ENCODE peak calls at places on chromosome 17, in five cellular contexts. One of them, this sample, is unnamed.
A peak's percentile ranks its signal among the peaks of the same experiment; 100 is the strongest.

GRCh38 chr17:47276868-47277267 is 23.2 kb downstream of the ITGB3 start:
- DNase-seq in progenitor cell of endocrine pancreas: no peak
- DNase-seq in WTC11: peak; percentile 42
- DNase-seq in OCI-LY7: no peak
- DNase-seq in mammary epithelial cell: peak; percentile 70
- DNase-seq in this sample: peak; percentile 68

GRCh38 chr17:28575126-28575795 is 1.4 kb downstream of the ALDOC start:
- DNase-seq in WTC11: no peak
- DNase-seq in progenitor cell of endocrine pancreas: no peak
- DNase-seq in mammary epithelial cell: no peak
- DNase-seq in OCI-LY7: no peak
- DNase-seq in this sample: peak; percentile 76

GRCh38 chr17:41724476-41725030 is 9.9 kb downstream of the HAP1 start:
- DNase-seq in progenitor cell of endocrine pancreas: no peak
- DNase-seq in WTC11: no peak
- DNase-seq in OCI-LY7: no peak
- DNase-seq in mammary epithelial cell: no peak
- DNase-seq in this sample: no peak

GRCh38 chr17:48054238-48055185 is 6.4 kb downstream of the NFE2L1 start:
- DNase-seq in progenitor cell of endocrine pancreas: peak; percentile 72
- DNase-seq in mammary epithelial cell: peak; percentile 93
- DNase-seq in OCI-LY7: no peak
- DNase-seq in WTC11: peak; percentile 96
- DNase-seq in this sample: peak; percentile 73

GRCh38 chr17:17682737-17683675 is 1.7 kb downstream of the RAI1 start:
- DNase-seq in OCI-LY7: peak; percentile 65
- DNase-seq in WTC11: peak; percentile 59
- DNase-seq in mammary epithelial cell: peak; percentile 65
- DNase-seq in progenitor cell of endocrine pancreas: peak; percentile 56
- DNase-seq in this sample: peak; percentile 76

GRCh38 chr17:76735586-76736348 is 1.4 kb downstream of the SRSF2 start:
- DNase-seq in WTC11: no peak
- DNase-seq in OCI-LY7: peak; percentile 52
- DNase-seq in progenitor cell of endocrine pancreas: no peak
- DNase-seq in mammary epithelial cell: no peak
- DNase-seq in this sample: no peak

GRCh38 chr17:2435852-2436251 is 35.0 kb upstream of the MNT start:
- DNase-seq in WTC11: no peak
- DNase-seq in OCI-LY7: no peak
- DNase-seq in progenitor cell of endocrine pancreas: no peak
- DNase-seq in mammary epithelial cell: no peak
- DNase-seq in this sample: no peak

GRCh38 chr17:11980813-11981212 is 16.5 kb downstream of the ZNF18 start:
- DNase-seq in WTC11: no peak
- DNase-seq in OCI-LY7: no peak
- DNase-seq in mammary epithelial cell: no peak
- DNase-seq in progenitor cell of endocrine pancreas: no peak
- DNase-seq in this sample: no peak

GRCh38 chr17:47085736-47086135 is 103.4 kb downstream of the CDC27 start:
- DNase-seq in OCI-LY7: no peak
- DNase-seq in progenitor cell of endocrine pancreas: no peak
- DNase-seq in mammary epithelial cell: no peak
- DNase-seq in WTC11: no peak
- DNase-seq in this sample: no peak

GRCh38 chr17:45308840-45309239 is 8.0 kb downstream of the MAP3K14 start:
- DNase-seq in progenitor cell of endocrine pancreas: no peak
- DNase-seq in mammary epithelial cell: no peak
- DNase-seq in WTC11: no peak
- DNase-seq in OCI-LY7: no peak
- DNase-seq in this sample: no peak

GRCh38 chr17:48755346-48755745 is 26.8 kb upstream of the HOXB13 start:
- DNase-seq in progenitor cell of endocrine pancreas: no peak
- DNase-seq in OCI-LY7: no peak
- DNase-seq in mammary epithelial cell: no peak
- DNase-seq in WTC11: no peak
- DNase-seq in this sample: no peak

GRCh38 chr17:10624966-10625365 is 32.1 kb downstream of the MYH3 start:
- DNase-seq in mammary epithelial cell: no peak
- DNase-seq in OCI-LY7: no peak
- DNase-seq in WTC11: no peak
- DNase-seq in progenitor cell of endocrine pancreas: no peak
- DNase-seq in this sample: no peak

GRCh38 chr17:49557204-49558024 is 18.3 kb upstream of the NXPH3 start:
- DNase-seq in WTC11: peak; percentile 70
- DNase-seq in mammary epithelial cell: peak; percentile 30
- DNase-seq in OCI-LY7: peak; percentile 65
- DNase-seq in progenitor cell of endocrine pancreas: no peak
- DNase-seq in this sample: no peak

GRCh38 chr17:78347453-78347852 is 12.4 kb downstream of the SOCS3 start:
- DNase-seq in WTC11: no peak
- DNase-seq in OCI-LY7: no peak
- DNase-seq in progenitor cell of endocrine pancreas: no peak
- DNase-seq in mammary epithelial cell: no peak
- DNase-seq in this sample: no peak

GRCh38 chr17:1485748-1486376 is 6.6 kb downstream of the MYO1C start:
- DNase-seq in progenitor cell of endocrine pancreas: no peak
- DNase-seq in mammary epithelial cell: peak; percentile 26
- DNase-seq in WTC11: peak; percentile 51
- DNase-seq in OCI-LY7: peak; percentile 57
- DNase-seq in this sample: peak; percentile 79

DNA sequence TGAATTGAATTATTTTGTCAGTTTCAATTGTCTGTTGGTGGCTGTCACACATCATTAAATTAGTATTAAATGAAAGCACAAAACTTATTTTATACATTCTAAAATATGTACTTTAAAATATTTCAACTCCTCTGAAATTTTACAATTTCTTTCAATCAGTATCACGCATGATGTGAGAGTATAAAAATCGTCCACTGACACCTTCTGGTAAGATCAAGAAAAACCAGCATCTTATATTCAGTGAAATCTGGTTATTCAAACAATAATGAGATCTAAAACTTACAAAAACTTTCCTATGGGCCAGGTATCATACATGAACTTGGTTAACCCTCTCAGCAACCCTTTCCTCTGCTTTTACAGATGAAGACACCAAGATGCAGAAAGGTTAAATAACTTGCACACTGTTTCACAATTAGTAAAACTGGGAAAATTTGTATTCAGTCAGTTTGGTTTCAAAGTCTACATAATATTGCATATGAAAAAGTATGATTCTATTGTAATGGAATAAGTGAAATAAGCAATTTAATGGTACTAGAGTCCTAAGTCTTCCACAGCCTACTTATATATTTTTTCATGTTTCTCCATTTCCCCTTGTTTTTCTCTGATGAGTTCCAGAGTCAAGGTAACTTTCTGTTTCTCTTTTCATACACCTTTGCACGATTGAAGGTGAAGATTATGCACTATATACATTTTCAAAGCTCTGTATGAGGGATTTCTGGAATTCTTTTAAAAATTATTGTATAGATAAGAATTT is 58.7 kb downstream of the EFCAB5 start:
- DNase-seq in progenitor cell of endocrine pancreas: no peak
- DNase-seq in WTC11: no peak
- DNase-seq in mammary epithelial cell: no peak
- DNase-seq in OCI-LY7: peak; percentile 30
- DNase-seq in this sample: no peak
- TF ChIP-seq CTCF in progenitor cell of endocrine pancreas: no peak
- TF ChIP-seq CTCF in WTC11: no peak
- TF ChIP-seq CTCF in mammary epithelial cell: no peak
- TF ChIP-seq CTCF in OCI-LY7: peak; percentile 75
- TF ChIP-seq CTCF in this sample: no peak

GRCh38 chr17:73792994-73793393 is 148.7 kb upstream of the SDK2 start:
- DNase-seq in progenitor cell of endocrine pancreas: no peak
- DNase-seq in mammary epithelial cell: no peak
- DNase-seq in OCI-LY7: no peak
- DNase-seq in WTC11: no peak
- DNase-seq in this sample: no peak
- TF ChIP-seq CTCF in progenitor cell of endocrine pancreas: no peak
- TF ChIP-seq CTCF in mammary epithelial cell: no peak
- TF ChIP-seq CTCF in OCI-LY7: no peak
- TF ChIP-seq CTCF in WTC11: no peak
- TF ChIP-seq CTCF in this sample: no peak

DNA sequence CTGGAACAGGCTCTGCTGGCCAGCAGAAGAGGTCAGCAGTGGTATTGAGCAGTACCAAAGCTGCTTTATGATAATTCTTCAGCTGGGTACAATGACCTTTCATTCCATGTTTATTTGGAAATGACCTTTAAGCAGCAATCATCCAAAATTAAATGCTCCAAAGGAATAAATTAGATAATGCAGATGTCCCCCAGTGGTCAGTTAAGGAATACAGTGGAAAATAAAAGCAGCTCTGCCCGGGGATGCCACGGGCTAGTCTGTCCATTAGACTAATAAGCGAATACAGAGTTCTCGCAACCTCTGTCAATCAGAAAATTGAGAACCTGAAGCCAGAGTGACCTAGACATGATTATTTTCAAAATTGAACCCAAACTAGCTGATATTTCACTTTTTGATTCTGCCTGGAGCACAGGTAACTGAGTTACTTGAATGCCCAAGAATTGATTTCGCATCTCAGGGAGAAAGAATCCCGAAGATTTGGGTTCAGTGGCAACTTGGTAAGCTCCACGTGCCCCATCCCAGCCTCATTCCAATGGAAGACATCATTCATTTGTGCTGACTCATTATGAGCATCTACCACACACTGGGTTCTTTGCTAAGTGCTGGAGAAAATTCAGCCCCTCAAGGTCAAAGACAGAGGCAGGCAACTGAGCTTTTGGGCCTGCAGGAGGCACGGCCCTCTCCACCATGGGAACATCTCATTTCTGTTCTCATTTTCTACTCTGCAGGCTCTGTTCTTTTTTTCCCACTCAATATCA is 34.4 kb upstream of the SLC39A11 start:
- DNase-seq in mammary epithelial cell: no peak
- DNase-seq in OCI-LY7: no peak
- DNase-seq in WTC11: no peak
- DNase-seq in progenitor cell of endocrine pancreas: no peak
- DNase-seq in this sample: no peak
- TF ChIP-seq CTCF in mammary epithelial cell: no peak
- TF ChIP-seq CTCF in OCI-LY7: peak; percentile 24
- TF ChIP-seq CTCF in WTC11: no peak
- TF ChIP-seq CTCF in progenitor cell of endocrine pancreas: no peak
- TF ChIP-seq CTCF in this sample: no peak

GRCh38 chr17:57344261-57344660 is 87.9 kb downstream of the MSI2 start:
- DNase-seq in progenitor cell of endocrine pancreas: no peak
- DNase-seq in OCI-LY7: no peak
- DNase-seq in WTC11: no peak
- DNase-seq in mammary epithelial cell: no peak
- DNase-seq in this sample: no peak
- TF ChIP-seq CTCF in progenitor cell of endocrine pancreas: no peak
- TF ChIP-seq CTCF in OCI-LY7: no peak
- TF ChIP-seq CTCF in WTC11: no peak
- TF ChIP-seq CTCF in mammary epithelial cell: no peak
- TF ChIP-seq CTCF in this sample: no peak

DNA sequence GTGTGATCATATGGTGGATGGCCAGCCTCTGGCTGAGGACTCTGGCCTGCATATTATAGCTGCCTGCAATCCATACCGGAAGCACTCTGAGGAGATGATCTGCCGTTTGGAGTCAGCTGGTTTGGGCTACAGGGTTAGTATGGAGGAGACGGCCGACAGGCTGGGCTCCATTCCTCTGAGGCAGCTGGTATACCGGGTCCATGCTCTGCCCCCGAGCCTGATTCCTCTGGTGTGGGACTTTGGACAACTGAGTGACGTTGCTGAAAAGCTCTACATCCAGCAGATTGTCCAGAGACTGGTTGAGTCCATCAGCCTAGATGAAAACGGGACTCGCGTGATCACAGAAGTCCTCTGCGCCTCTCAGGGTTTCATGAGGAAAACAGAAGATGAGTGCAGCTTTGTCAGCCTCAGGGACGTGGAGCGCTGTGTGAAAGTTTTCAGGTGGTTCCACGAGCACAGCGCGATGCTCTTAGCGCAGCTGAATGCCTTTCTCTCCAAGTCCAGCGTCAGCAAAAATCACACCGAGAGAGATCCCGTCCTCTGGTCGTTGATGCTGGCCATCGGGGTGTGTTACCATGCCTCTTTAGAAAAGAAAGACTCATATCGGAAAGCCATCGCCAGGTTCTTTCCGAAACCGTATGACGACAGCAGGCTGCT is 69.0 kb upstream of the ENDOV start:
- DNase-seq in mammary epithelial cell: no peak
- DNase-seq in progenitor cell of endocrine pancreas: no peak
- DNase-seq in WTC11: no peak
- DNase-seq in OCI-LY7: no peak
- DNase-seq in this sample: no peak
- TF ChIP-seq CTCF in mammary epithelial cell: no peak
- TF ChIP-seq CTCF in progenitor cell of endocrine pancreas: no peak
- TF ChIP-seq CTCF in WTC11: no peak
- TF ChIP-seq CTCF in OCI-LY7: no peak
- TF ChIP-seq CTCF in this sample: no peak

GRCh38 chr17:7889166-7889584 is 586 bp downstream of the CHD3 start:
- DNase-seq in progenitor cell of endocrine pancreas: no peak
- DNase-seq in mammary epithelial cell: peak; percentile 78
- DNase-seq in WTC11: peak; percentile 55
- DNase-seq in OCI-LY7: no peak
- DNase-seq in this sample: peak; percentile 96
- TF ChIP-seq CTCF in progenitor cell of endocrine pancreas: no peak
- TF ChIP-seq CTCF in mammary epithelial cell: peak; percentile 24
- TF ChIP-seq CTCF in WTC11: no peak
- TF ChIP-seq CTCF in OCI-LY7: no peak
- TF ChIP-seq CTCF in this sample: peak; percentile 22

DNA sequence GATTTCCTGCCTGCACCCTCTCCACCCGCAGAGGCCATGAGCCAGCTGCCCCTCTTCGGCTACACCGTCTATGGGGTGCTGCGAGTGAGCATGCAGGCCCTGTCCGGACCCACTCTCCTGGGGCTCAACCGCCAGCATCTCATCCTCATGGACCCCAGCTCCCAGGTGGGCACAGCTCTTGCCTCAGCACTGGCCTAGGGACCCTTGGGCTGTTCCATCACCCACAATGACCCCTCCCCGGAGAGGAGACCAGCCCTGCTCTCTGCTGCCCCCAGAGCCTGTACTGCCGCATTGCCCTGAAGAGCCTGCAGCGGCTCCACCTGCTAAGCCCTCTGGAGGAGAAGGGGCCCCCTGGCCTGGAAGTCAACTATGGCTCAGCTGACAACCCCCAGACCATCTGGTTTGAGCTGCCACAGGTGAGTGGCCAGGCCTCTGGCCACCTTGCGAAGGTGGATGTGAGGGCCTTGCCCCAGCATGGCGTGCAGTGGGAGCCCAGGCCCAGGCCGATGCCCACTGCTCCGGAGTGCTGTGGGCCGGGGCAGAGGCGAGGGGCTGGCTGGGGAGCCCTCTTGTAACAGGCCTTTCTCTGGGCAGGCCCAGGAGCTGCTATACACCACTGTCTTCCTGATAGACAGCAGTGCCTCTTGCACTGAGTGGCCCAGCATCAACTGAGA is 7.3 kb upstream of the SMIM5 start:
- DNase-seq in mammary epithelial cell: no peak
- DNase-seq in WTC11: peak; percentile 87
- DNase-seq in progenitor cell of endocrine pancreas: peak; percentile 54
- DNase-seq in OCI-LY7: peak; percentile 73
- DNase-seq in this sample: no peak
- TF ChIP-seq CTCF in mammary epithelial cell: peak; percentile 56
- TF ChIP-seq CTCF in WTC11: peak; percentile 90
- TF ChIP-seq CTCF in progenitor cell of endocrine pancreas: peak; percentile 73
- TF ChIP-seq CTCF in OCI-LY7: peak; percentile 97
- TF ChIP-seq CTCF in this sample: peak; percentile 58

GRCh38 chr17:72365857-72366415 is 245.1 kb downstream of the SOX9 start:
- DNase-seq in mammary epithelial cell: no peak
- DNase-seq in progenitor cell of endocrine pancreas: no peak
- DNase-seq in OCI-LY7: no peak
- DNase-seq in WTC11: no peak
- DNase-seq in this sample: no peak
- TF ChIP-seq CTCF in mammary epithelial cell: no peak
- TF ChIP-seq CTCF in progenitor cell of endocrine pancreas: no peak
- TF ChIP-seq CTCF in OCI-LY7: no peak
- TF ChIP-seq CTCF in WTC11: no peak
- TF ChIP-seq CTCF in this sample: no peak

GRCh38 chr17:58210922-58211321 is 8.1 kb downstream of the MKS1 start:
- DNase-seq in OCI-LY7: no peak
- DNase-seq in WTC11: no peak
- DNase-seq in mammary epithelial cell: no peak
- DNase-seq in progenitor cell of endocrine pancreas: no peak
- DNase-seq in this sample: no peak
- TF ChIP-seq CTCF in OCI-LY7: peak; percentile 63
- TF ChIP-seq CTCF in WTC11: no peak
- TF ChIP-seq CTCF in mammary epithelial cell: no peak
- TF ChIP-seq CTCF in progenitor cell of endocrine pancreas: no peak
- TF ChIP-seq CTCF in this sample: no peak